ENCODE peak calls at places on chromosomes 16 and 17, in eight cellular contexts. S, B, J, H, O, K, V and Z are unnamed samples.

GRCh38 chr16:24668481-24669001 is 60.9 kb upstream of the TNRC6A start:
- DNase-seq in S (peak), B (no peak), J (peak), H (peak), O (peak), K (no peak), V (no peak), Z (no peak)

GRCh38 chr16:87160752-87161337 is 156.3 kb downstream of the C16orf95 start:
- DNase-seq in S (no peak), B (no peak), J (no peak), H (no peak), O (no peak), K (peak), V (no peak), Z (no peak)

GRCh38 chr16:11534262-11534661 is 52.5 kb downstream of the LITAF start:
- DNase-seq in S (no peak), B (no peak), J (peak), H (no peak), O (peak), K (peak), V (no peak), Z (no peak)

GRCh38 chr17:80688994-80689635 is 144.5 kb downstream of the RPTOR start:
- DNase-seq in S (no peak), B (no peak), J (no peak), H (no peak), O (no peak), K (no peak), V (no peak), Z (no peak)

GRCh38 chr16:86120982-86121242 is 221.9 kb downstream of the IRF8 start:
- DNase-seq in S (no peak), B (no peak), J (no peak), H (no peak), O (no peak), K (no peak), V (no peak), Z (no peak)

GRCh38 chr16:17211797-17212196 is 259.0 kb downstream of the XYLT1 start:
- DNase-seq in S (no peak), B (no peak), J (peak), H (no peak), O (peak), K (no peak), V (peak), Z (peak)

GRCh38 chr16:48393843-48394703 is 8.9 kb upstream of the SIAH1 start:
- DNase-seq in S (no peak), B (no peak), J (peak), H (peak), O (peak), K (peak), V (no peak), Z (peak)

GRCh38 chr17:4938069-4938491 is 1.8 kb downstream of the SLC25A11 start:
- DNase-seq in S (no peak), B (no peak), J (no peak), H (no peak), O (no peak), K (no peak), V (no peak), Z (no peak)

GRCh38 chr16:14302399-14303181 is 231.5 kb downstream of the MRTFB start:
- DNase-seq in S (no peak), B (no peak), J (peak), H (no peak), O (no peak), K (no peak), V (peak), Z (peak)

GRCh38 chr16:49838361-49838638 is 17.6 kb downstream of the ZNF423 start:
- DNase-seq in S (no peak), B (no peak), J (no peak), H (no peak), O (no peak), K (no peak), V (no peak), Z (no peak)

GRCh38 chr17:78585231-78585630 is 8.0 kb upstream of the DNAH17 start:
- DNase-seq in S (no peak), B (no peak), J (no peak), H (no peak), O (no peak), K (no peak), V (no peak), Z (no peak)

GRCh38 chr16:49023095-49023494 is 258.5 kb downstream of the CBLN1 start:
- DNase-seq in S (peak), B (no peak), J (peak), H (no peak), O (peak), K (no peak), V (peak), Z (no peak)

GRCh38 chr16:84241778-84242177 is 2.0 kb upstream of the KCNG4 start:
- DNase-seq in S (no peak), B (no peak), J (no peak), H (no peak), O (no peak), K (no peak), V (no peak), Z (no peak)

GRCh38 chr16:8204769-8205168 is 385.5 kb downstream of the TMEM114 start:
- DNase-seq in S (no peak), B (no peak), J (no peak), H (no peak), O (no peak), K (no peak), V (no peak), Z (no peak)

GRCh38 chr16:75248142-75248535 is 3.3 kb downstream of the BCAR1 start:
- DNase-seq in S (no peak), B (no peak), J (no peak), H (no peak), O (no peak), K (no peak), V (no peak), Z (no peak)

GRCh38 chr17:45300060-45300751 is 16.6 kb downstream of the MAP3K14 start:
- DNase-seq in S (no peak), B (no peak), J (peak), H (no peak), O (no peak), K (no peak), V (no peak), Z (peak)

GRCh38 chr16:49930841-49931240 is 74.9 kb upstream of the ZNF423 start:
- DNase-seq in S (no peak), B (no peak), J (no peak), H (no peak), O (no peak), K (no peak), V (no peak), Z (no peak)

GRCh38 chr17:67244621-67245072 is 349 bp downstream of the HELZ start:
- DNase-seq in S (no peak), B (no peak), J (no peak), H (no peak), O (no peak), K (no peak), V (peak), Z (peak)

GRCh38 chr17:14428640-14429029 is 127.8 kb downstream of the HS3ST3B1 start:
- DNase-seq in S (no peak), B (no peak), J (no peak), H (no peak), O (no peak), K (no peak), V (peak), Z (no peak)

GRCh38 chr17:15351925-15352324 is 10.5 kb upstream of the TEKT3 start:
- DNase-seq in S (no peak), B (no peak), J (peak), H (peak), O (peak), K (no peak), V (no peak), Z (no peak)

GRCh38 chr16:85806539-85806938 is 7.0 kb downstream of the COX4I1 start:
- DNase-seq in S (no peak), B (no peak), J (no peak), H (no peak), O (no peak), K (no peak), V (no peak), Z (no peak)

GRCh38 chr17:37327341-37328090 is 48.3 kb upstream of the C17orf78 start:
- DNase-seq in S (peak), B (no peak), J (peak), H (no peak), O (peak), K (no peak), V (no peak), Z (no peak)

GRCh38 chr16:30805056-30805369 is 18.0 kb upstream of the ZNF629 start:
- DNase-seq in S (no peak), B (no peak), J (no peak), H (no peak), O (no peak), K (no peak), V (no peak), Z (no peak)

GRCh38 chr17:4073983-4074830 is 68.6 kb downstream of the ZZEF1 start:
- DNase-seq in S (no peak), B (no peak), J (no peak), H (no peak), O (peak), K (no peak), V (peak), Z (no peak)

GRCh38 chr17:41324180-41325075 is 8.9 kb upstream of the KRTAP17-1 start:
- DNase-seq in S (no peak), B (no peak), J (no peak), H (no peak), O (peak), K (peak), V (peak), Z (no peak)

GRCh38 chr17:13537211-13537610 is 64.5 kb downstream of the HS3ST3A1 start:
- DNase-seq in S (no peak), B (no peak), J (no peak), H (no peak), O (no peak), K (no peak), V (no peak), Z (no peak)

GRCh38 chr16:89701425-89702406 is at the start of gene SPATA2L:
- DNase-seq in S (peak), B (peak), J (peak), H (peak), O (no peak), K (peak), V (peak), Z (peak)

GRCh38 chr17:40443196-40443987 is at the start of gene IGFBP4:
- DNase-seq in S (peak), B (no peak), J (peak), H (peak), O (peak), K (peak), V (peak), Z (peak)

DNA sequence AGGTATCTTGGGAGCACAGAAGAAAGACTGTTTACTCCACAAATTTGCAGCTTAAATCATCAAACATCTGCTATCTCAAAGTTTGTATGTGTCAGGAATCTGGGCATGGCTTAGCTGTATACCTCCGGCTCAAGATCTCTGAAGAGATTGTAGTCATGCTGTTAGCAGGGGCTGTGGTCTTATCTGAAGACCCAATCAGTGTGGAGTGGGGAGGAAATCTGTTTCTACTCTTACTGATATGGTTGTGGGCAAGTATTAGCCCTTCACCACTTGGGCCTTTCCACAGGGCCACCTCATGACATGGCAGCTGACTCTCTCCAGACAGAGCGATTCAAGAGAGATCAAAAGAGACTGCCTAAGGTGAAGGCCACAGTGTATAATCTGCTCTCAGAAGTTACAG is 438.7 kb downstream of the KIF2B start:
- DNase-seq in S (no peak), B (no peak), J (no peak), H (no peak), O (no peak), K (no peak), V (no peak), Z (no peak)
- TF ChIP-seq CTCF in S (no peak), B (no peak), J (no peak), H (no peak), O (no peak), K (no peak), V (no peak), Z (no peak)

GRCh38 chr16:51971184-51971583 is 575.8 kb downstream of the TOX3 start:
- DNase-seq in S (no peak), B (no peak), J (peak), H (no peak), O (peak), K (no peak), V (no peak), Z (peak)
- TF ChIP-seq CTCF in S (peak), B (peak), J (peak), H (no peak), O (peak), K (no peak), V (no peak), Z (peak)

GRCh38 chr16:57727610-57728009 is 8.0 kb upstream of the KATNB1 start:
- DNase-seq in S (no peak), B (no peak), J (no peak), H (no peak), O (no peak), K (no peak), V (no peak), Z (no peak)
- TF ChIP-seq CTCF in S (no peak), B (no peak), J (no peak), H (no peak), O (no peak), K (no peak), V (no peak), Z (no peak)

DNA sequence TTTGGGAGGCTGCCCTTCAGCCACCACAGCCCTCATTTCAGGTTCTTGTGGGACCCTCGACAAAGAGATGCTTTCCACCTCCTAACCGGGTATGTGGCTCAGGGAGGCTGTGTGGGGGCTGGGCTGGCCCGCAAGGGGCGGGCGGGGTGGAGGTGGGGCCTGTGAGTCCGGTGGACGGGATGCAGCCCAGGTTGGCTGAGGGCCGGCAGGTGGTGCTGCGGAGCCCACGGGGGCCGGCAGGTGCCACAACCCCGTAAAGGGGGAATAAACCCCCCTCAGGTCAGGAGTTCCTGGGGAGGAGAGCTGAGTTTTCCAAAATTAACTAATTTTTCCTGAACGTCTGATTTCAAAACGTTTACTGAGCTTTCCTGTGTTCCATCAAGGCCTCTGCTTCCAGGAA is 4.9 kb upstream of the CIAO3 start:
- DNase-seq in S (no peak), B (no peak), J (no peak), H (no peak), O (no peak), K (no peak), V (peak), Z (peak)
- TF ChIP-seq CTCF in S (peak), B (no peak), J (peak), H (no peak), O (no peak), K (no peak), V (no peak), Z (peak)